ENCODE peak calls at places on chromosomes 4 and X, in seven cellular contexts. One of them, this sample, is unnamed.

GRCh38 chrX:23720117-23720677 is 22.9 kb downstream of the ACOT9 start:
- DNase-seq in trophoblast cell: no peak
- DNase-seq in mesenchymal stem cell: no peak
- DNase-seq in mesendoderm: no peak
- DNase-seq in IMR-90: no peak
- DNase-seq in H9: no peak
- DNase-seq in H1: no peak
- DNase-seq in this sample: no peak

GRCh38 chrX:1487401-1487800 is 34.7 kb upstream of the ASMTL start:
- DNase-seq in mesenchymal stem cell: no peak
- DNase-seq in trophoblast cell: no peak
- DNase-seq in H9: no peak
- DNase-seq in H1: no peak
- DNase-seq in IMR-90: no peak
- DNase-seq in mesendoderm: no peak
- DNase-seq in this sample: no peak

GRCh38 chr4:74793757-74794340 is 474 bp downstream of the BTC start:
- DNase-seq in H9: peak; percentile 91
- DNase-seq in trophoblast cell: peak; percentile 7
- DNase-seq in IMR-90: no peak
- DNase-seq in H1: peak; percentile 66
- DNase-seq in mesenchymal stem cell: peak; percentile 28
- DNase-seq in mesendoderm: peak; percentile 84
- DNase-seq in this sample: peak; percentile 23

GRCh38 chrX:134431894-134432293 is 28.1 kb upstream of the HPRT1 start:
- DNase-seq in H1: no peak
- DNase-seq in mesenchymal stem cell: peak; percentile 34
- DNase-seq in trophoblast cell: no peak
- DNase-seq in IMR-90: peak; percentile 66
- DNase-seq in H9: no peak
- DNase-seq in mesendoderm: no peak
- DNase-seq in this sample: no peak

GRCh38 chr4:14650127-14650526 is 352.2 kb upstream of the CPEB2 start:
- DNase-seq in mesendoderm: peak; percentile 18
- DNase-seq in H9: no peak
- DNase-seq in mesenchymal stem cell: peak; percentile 1
- DNase-seq in IMR-90: peak; percentile 1
- DNase-seq in trophoblast cell: no peak
- DNase-seq in H1: no peak
- DNase-seq in this sample: no peak

GRCh38 chrX:24242649-24243556 is 71.0 kb downstream of the SUPT20HL2 start:
- DNase-seq in H9: no peak
- DNase-seq in mesenchymal stem cell: peak; percentile 60
- DNase-seq in IMR-90: peak; percentile 63
- DNase-seq in mesendoderm: peak; percentile 38
- DNase-seq in H1: no peak
- DNase-seq in trophoblast cell: no peak
- DNase-seq in this sample: no peak

GRCh38 chr4:156419080-156419638 is 465.5 kb upstream of the CTSO start:
- DNase-seq in mesendoderm: no peak
- DNase-seq in IMR-90: no peak
- DNase-seq in mesenchymal stem cell: peak; percentile 22
- DNase-seq in H1: no peak
- DNase-seq in trophoblast cell: no peak
- DNase-seq in H9: no peak
- DNase-seq in this sample: no peak

GRCh38 chr4:6509587-6509986 is 37.2 kb upstream of the PPP2R2C start:
- DNase-seq in trophoblast cell: no peak
- DNase-seq in mesenchymal stem cell: no peak
- DNase-seq in H1: no peak
- DNase-seq in IMR-90: no peak
- DNase-seq in H9: peak; percentile 17
- DNase-seq in mesendoderm: peak; percentile 43
- DNase-seq in this sample: no peak

GRCh38 chr4:116561717-116562116 is 523.7 kb downstream of the TRAM1L1 start:
- DNase-seq in IMR-90: no peak
- DNase-seq in trophoblast cell: no peak
- DNase-seq in H1: no peak
- DNase-seq in mesendoderm: no peak
- DNase-seq in mesenchymal stem cell: no peak
- DNase-seq in H9: no peak
- DNase-seq in this sample: no peak

GRCh38 chr4:180058731-180059215 is 2184.4 kb upstream of the TENM3 start:
- DNase-seq in H1: no peak
- DNase-seq in IMR-90: peak; percentile 44
- DNase-seq in H9: peak; percentile 78
- DNase-seq in trophoblast cell: no peak
- DNase-seq in mesendoderm: peak; percentile 87
- DNase-seq in mesenchymal stem cell: peak; percentile 67
- DNase-seq in this sample: peak; percentile 61

GRCh38 chrX:65677954-65678469 is 10.6 kb downstream of the MSN start:
- DNase-seq in H1: no peak
- DNase-seq in mesendoderm: no peak
- DNase-seq in mesenchymal stem cell: peak; percentile 90
- DNase-seq in H9: no peak
- DNase-seq in trophoblast cell: no peak
- DNase-seq in IMR-90: peak; percentile 94
- DNase-seq in this sample: no peak

GRCh38 chr4:163330828-163331628 is 1.4 kb downstream of the NPY1R start:
- DNase-seq in trophoblast cell: no peak
- DNase-seq in H1: no peak
- DNase-seq in H9: no peak
- DNase-seq in IMR-90: no peak
- DNase-seq in mesendoderm: peak; percentile 19
- DNase-seq in mesenchymal stem cell: peak; percentile 11
- DNase-seq in this sample: no peak

DNA sequence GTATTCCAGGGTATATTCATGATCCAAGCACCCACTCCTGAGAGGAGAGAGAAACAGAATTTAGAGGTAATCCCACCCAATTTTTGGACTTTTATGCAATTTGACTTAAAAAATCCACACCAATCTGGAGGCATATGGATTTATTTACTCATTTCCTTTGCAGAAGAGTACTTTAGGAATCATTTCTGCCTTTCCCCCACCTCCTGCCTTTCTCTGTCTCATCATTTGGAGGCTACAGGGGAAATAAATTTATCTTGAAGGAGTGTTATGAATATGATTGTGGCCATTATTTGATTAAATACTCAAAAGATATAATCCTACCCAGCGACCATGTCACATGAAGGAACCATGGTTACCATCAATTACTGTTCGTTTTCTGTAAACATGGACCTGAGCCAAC is 234.3 kb upstream of the SLIT2 start:
- DNase-seq in trophoblast cell: no peak
- DNase-seq in IMR-90: no peak
- DNase-seq in H9: no peak
- DNase-seq in H1: no peak
- DNase-seq in mesenchymal stem cell: no peak
- DNase-seq in mesendoderm: no peak
- DNase-seq in this sample: no peak
- H4K8ac ChIP-seq in trophoblast cell: no peak overlapping the region
- H4K8ac ChIP-seq in IMR-90: no peak overlapping the region
- H4K8ac ChIP-seq in H9: no peak overlapping the region
- H4K8ac ChIP-seq in H1: no peak overlapping the region
- H4K8ac ChIP-seq in mesenchymal stem cell: no peak overlapping the region
- H4K8ac ChIP-seq in mesendoderm: no peak overlapping the region
- H4K8ac ChIP-seq in this sample: no peak overlapping the region

GRCh38 chrX:41449615-41450014 is 2.5 kb downstream of the NYX start:
- DNase-seq in trophoblast cell: no peak
- DNase-seq in mesenchymal stem cell: peak; percentile 58
- DNase-seq in H1: no peak
- DNase-seq in IMR-90: peak; percentile 24
- DNase-seq in mesendoderm: no peak
- DNase-seq in H9: no peak
- DNase-seq in this sample: no peak
- H3K9ac ChIP-seq in trophoblast cell: no peak overlapping the region
- H3K9ac ChIP-seq in mesenchymal stem cell: peak overlapping the region; percentile 53
- H3K9ac ChIP-seq in H1: no peak overlapping the region
- H3K9ac ChIP-seq in IMR-90: no peak overlapping the region
- H3K9ac ChIP-seq in mesendoderm: no peak overlapping the region
- H3K9ac ChIP-seq in H9: no peak overlapping the region
- H3K9ac ChIP-seq in this sample: no peak overlapping the region

GRCh38 chr4:38869511-38869910 is 1.9 kb downstream of the FAM114A1 start:
- DNase-seq in mesendoderm: no peak
- DNase-seq in H1: no peak
- DNase-seq in IMR-90: no peak
- DNase-seq in mesenchymal stem cell: no peak
- DNase-seq in H9: no peak
- DNase-seq in trophoblast cell: no peak
- DNase-seq in this sample: no peak
- H4K8ac ChIP-seq in mesendoderm: no peak overlapping the region
- H4K8ac ChIP-seq in H1: no peak overlapping the region
- H4K8ac ChIP-seq in IMR-90: peak overlapping the region; percentile 48
- H4K8ac ChIP-seq in mesenchymal stem cell: no peak overlapping the region
- H4K8ac ChIP-seq in H9: no peak overlapping the region
- H4K8ac ChIP-seq in trophoblast cell: no peak overlapping the region
- H4K8ac ChIP-seq in this sample: no peak overlapping the region

GRCh38 chrX:13673016-13673415 is 15.9 kb upstream of the RAB9A start:
- DNase-seq in IMR-90: no peak
- DNase-seq in trophoblast cell: no peak
- DNase-seq in mesendoderm: no peak
- DNase-seq in H9: no peak
- DNase-seq in mesenchymal stem cell: no peak
- DNase-seq in H1: no peak
- DNase-seq in this sample: no peak

GRCh38 chrX:13667940-13668339 is 15.0 kb downstream of the TCEANC start:
- DNase-seq in mesenchymal stem cell: no peak
- DNase-seq in trophoblast cell: no peak
- DNase-seq in H9: no peak
- DNase-seq in mesendoderm: no peak
- DNase-seq in H1: no peak
- DNase-seq in IMR-90: no peak
- DNase-seq in this sample: no peak

GRCh38 chrX:13670197-13670596 is 17.3 kb downstream of the TCEANC start:
- DNase-seq in H9: no peak
- DNase-seq in IMR-90: no peak
- DNase-seq in mesenchymal stem cell: no peak
- DNase-seq in mesendoderm: no peak
- DNase-seq in trophoblast cell: no peak
- DNase-seq in H1: no peak
- DNase-seq in this sample: no peak

GRCh38 chrX:13666836-13667235 is 13.9 kb downstream of the TCEANC start:
- DNase-seq in mesenchymal stem cell: no peak
- DNase-seq in H1: no peak
- DNase-seq in mesendoderm: no peak
- DNase-seq in IMR-90: no peak
- DNase-seq in H9: no peak
- DNase-seq in trophoblast cell: no peak
- DNase-seq in this sample: no peak

DNA sequence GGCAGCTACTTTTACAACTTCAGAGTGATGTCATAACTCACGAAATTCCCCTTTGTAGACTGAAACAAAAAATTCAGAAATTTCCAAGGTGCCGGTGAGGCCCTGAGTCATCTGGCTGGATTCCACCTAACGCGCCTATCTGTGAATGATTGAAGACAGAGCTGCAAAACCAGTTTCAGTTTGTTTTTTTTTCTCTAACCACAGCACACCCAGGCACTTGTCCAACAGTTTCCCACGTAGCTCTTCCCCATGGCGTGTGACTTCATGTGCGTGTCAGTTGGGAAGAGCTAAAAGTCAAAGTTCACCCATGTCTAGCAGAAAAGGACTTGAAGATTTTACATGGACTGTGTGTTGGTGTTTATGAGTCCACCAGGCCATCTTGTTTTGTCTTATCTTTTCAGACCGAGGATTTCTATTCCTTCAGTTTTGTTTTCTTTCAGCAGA is 16.3 kb downstream of the TCEANC start:
- DNase-seq in mesenchymal stem cell: peak; percentile 98
- DNase-seq in H1: no peak
- DNase-seq in IMR-90: peak; percentile 99
- DNase-seq in H9: no peak
- DNase-seq in mesendoderm: no peak
- DNase-seq in trophoblast cell: peak; percentile 87
- DNase-seq in this sample: no peak
- H3K9ac ChIP-seq in mesenchymal stem cell: peak overlapping the region; percentile 72
- H3K9ac ChIP-seq in H1: no peak overlapping the region
- H3K9ac ChIP-seq in IMR-90: no peak overlapping the region
- H3K9ac ChIP-seq in H9: no peak overlapping the region
- H3K9ac ChIP-seq in mesendoderm: no peak overlapping the region
- H3K9ac ChIP-seq in trophoblast cell: no peak overlapping the region
- H3K9ac ChIP-seq in this sample: no peak overlapping the region

GRCh38 chr4:48372272-48372671 is 30.9 kb downstream of the SLAIN2 start:
- DNase-seq in IMR-90: no peak
- DNase-seq in H1: no peak
- DNase-seq in mesendoderm: no peak
- DNase-seq in mesenchymal stem cell: no peak
- DNase-seq in H9: no peak
- DNase-seq in trophoblast cell: no peak
- DNase-seq in this sample: no peak
- H4K8ac ChIP-seq in IMR-90: no peak overlapping the region
- H4K8ac ChIP-seq in H1: no peak overlapping the region
- H4K8ac ChIP-seq in mesendoderm: no peak overlapping the region
- H4K8ac ChIP-seq in mesenchymal stem cell: no peak overlapping the region
- H4K8ac ChIP-seq in H9: no peak overlapping the region
- H4K8ac ChIP-seq in trophoblast cell: no peak overlapping the region
- H4K8ac ChIP-seq in this sample: no peak overlapping the region

GRCh38 chr4:85777908-85778808 is 303.2 kb downstream of the ARHGAP24 start:
- DNase-seq in mesenchymal stem cell: peak; percentile 60
- DNase-seq in IMR-90: no peak
- DNase-seq in H9: no peak
- DNase-seq in trophoblast cell: no peak
- DNase-seq in mesendoderm: peak; percentile 29
- DNase-seq in H1: no peak
- DNase-seq in this sample: no peak

GRCh38 chr4:85779165-85779564 is 304.2 kb downstream of the ARHGAP24 start:
- DNase-seq in mesendoderm: no peak
- DNase-seq in IMR-90: peak; percentile 62
- DNase-seq in H1: no peak
- DNase-seq in trophoblast cell: no peak
- DNase-seq in H9: no peak
- DNase-seq in mesenchymal stem cell: peak; percentile 77
- DNase-seq in this sample: no peak

GRCh38 chr4:85783483-85783882 is 308.5 kb downstream of the ARHGAP24 start:
- DNase-seq in mesendoderm: no peak
- DNase-seq in mesenchymal stem cell: peak; percentile 96
- DNase-seq in trophoblast cell: no peak
- DNase-seq in H1: no peak
- DNase-seq in IMR-90: peak; percentile 90
- DNase-seq in H9: no peak
- DNase-seq in this sample: no peak

GRCh38 chr4:85778809-85779124 is 303.8 kb downstream of the ARHGAP24 start:
- DNase-seq in H9: no peak
- DNase-seq in IMR-90: peak; percentile 38
- DNase-seq in mesendoderm: no peak
- DNase-seq in H1: no peak
- DNase-seq in mesenchymal stem cell: peak; percentile 69
- DNase-seq in trophoblast cell: no peak
- DNase-seq in this sample: no peak

DNA sequence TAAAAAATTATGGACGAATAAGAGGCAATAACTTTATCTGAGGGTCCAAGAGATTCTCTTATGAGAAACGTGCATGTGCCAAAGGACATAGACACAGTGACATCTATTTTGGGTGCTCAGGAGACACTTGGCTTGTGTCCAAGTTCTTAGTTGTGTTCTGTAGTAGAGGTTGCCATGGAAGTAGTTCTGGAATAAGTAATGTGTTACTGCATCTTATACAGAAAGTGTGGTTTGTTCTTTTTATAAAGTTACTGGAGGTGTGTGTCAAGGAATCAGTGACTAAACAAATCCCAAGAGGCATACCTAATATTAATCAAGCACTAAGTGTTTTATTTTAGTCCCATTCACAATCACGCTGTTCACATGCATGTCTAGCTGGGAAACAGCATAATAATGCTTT is 305.7 kb downstream of the ARHGAP24 start:
- DNase-seq in H9: no peak
- DNase-seq in mesenchymal stem cell: peak; percentile 88
- DNase-seq in IMR-90: no peak
- DNase-seq in mesendoderm: no peak
- DNase-seq in H1: no peak
- DNase-seq in trophoblast cell: no peak
- DNase-seq in this sample: no peak
- H3K9ac ChIP-seq in H9: no peak overlapping the region
- H3K9ac ChIP-seq in mesenchymal stem cell: peak overlapping the region; percentile 88
- H3K9ac ChIP-seq in IMR-90: no peak overlapping the region
- H3K9ac ChIP-seq in mesendoderm: no peak overlapping the region
- H3K9ac ChIP-seq in H1: no peak overlapping the region
- H3K9ac ChIP-seq in trophoblast cell: no peak overlapping the region
- H3K9ac ChIP-seq in this sample: no peak overlapping the region

This sample was measured in neuronal stem cell.